ENCODE peak calls at places on chromosomes 16 and 17, in five cellular contexts. N, F, L, T and D are unnamed samples.

GRCh38 chr16:85718682-85719081 is 29.9 kb upstream of the GINS2 start:
- DNase-seq in N (no peak), F (no peak), L (no peak), T (no peak), D (no peak)

GRCh38 chr16:81462683-81463082 is 18.1 kb downstream of the CMIP start:
- DNase-seq in F (no peak), T (no peak), N (no peak), L (no peak), D (no peak)

GRCh38 chr16:13118091-13118490 is 216.7 kb downstream of the SHISA9 start:
- DNase-seq in N (no peak), T (no peak), L (no peak), F (no peak), D (no peak)

GRCh38 chr17:61058066-61058465 is 341.6 kb upstream of the TBX2 start:
- DNase-seq in T (no peak), F (no peak), L (no peak), N (no peak), D (no peak)

GRCh38 chr16:3187798-3188674 is at the start of gene OR1F1:
- DNase-seq in T (no peak), L (no peak), N (no peak), F (no peak), D (no peak)

GRCh38 chr17:7217113-7217987 is 2.3 kb downstream of the DLG4 start:
- DNase-seq in L (no peak), T (no peak), F (no peak), N (no peak), D (no peak)

GRCh38 chr16:10787304-10787703 is 31.3 kb downstream of the TVP23A start:
- DNase-seq in T (no peak), L (no peak), N (no peak), F (no peak), D (no peak)

GRCh38 chr17:2867441-2868424 is 71.5 kb downstream of the RAP1GAP2 start:
- DNase-seq in T (peak; percentile 8), L (no peak), F (no peak), N (no peak), D (peak; percentile 84)

GRCh38 chr16:57606847-57607501 is 21.5 kb upstream of the ADGRG1 start:
- DNase-seq in F (no peak), L (peak; percentile 73), T (no peak), N (no peak), D (no peak)

GRCh38 chr17:70913086-70913485 is 743.8 kb downstream of the KCNJ2 start:
- DNase-seq in L (no peak), F (no peak), T (no peak), N (no peak), D (peak; percentile 22)

GRCh38 chr17:34227707-34228106 is 27.4 kb upstream of the CCL2 start:
- DNase-seq in F (no peak), L (no peak), N (no peak), T (no peak), D (no peak)

GRCh38 chr17:34226011-34226410 is 29.1 kb upstream of the CCL2 start:
- DNase-seq in F (no peak), T (no peak), N (no peak), L (no peak), D (no peak)

GRCh38 chr17:34234616-34235015 is 20.5 kb upstream of the CCL2 start:
- DNase-seq in L (no peak), T (no peak), F (no peak), N (no peak), D (no peak)

GRCh38 chr17:34235389-34236028 is 19.6 kb upstream of the CCL2 start:
- DNase-seq in T (no peak), F (peak; percentile 37), L (no peak), N (no peak), D (no peak)

GRCh38 chr17:34230342-34230741 is 24.7 kb upstream of the CCL2 start:
- DNase-seq in T (no peak), L (no peak), N (no peak), F (no peak), D (no peak)
- H3K4me3 ChIP-seq in T (no peak overlapping the region), L (no peak overlapping the region), N (no peak overlapping the region), F (no peak overlapping the region), D (no peak overlapping the region)

GRCh38 chr16:89565256-89565505 is 4.7 kb downstream of the RPL13 start:
- DNase-seq in L (no peak), F (no peak), T (no peak), N (no peak), D (no peak)
- H3K4me3 ChIP-seq in L (no peak overlapping the region), F (no peak overlapping the region), T (no peak overlapping the region), N (peak overlapping the region; percentile 45), D (no peak overlapping the region)

GRCh38 chr17:39225974-39226683 is 384 bp upstream of the STAC2 start:
- DNase-seq in N (no peak), T (no peak), L (no peak), F (no peak), D (no peak)
- H3K4me3 ChIP-seq in N (no peak overlapping the region), T (peak overlapping the region; percentile 44), L (peak overlapping the region; percentile 53), F (no peak overlapping the region), D (peak overlapping the region; percentile 43)

GRCh38 chr16:69562818-69563217 is 2.9 kb upstream of the NFAT5 start:
- DNase-seq in F (no peak), N (no peak), T (no peak), L (no peak), D (no peak)
- H3K4me3 ChIP-seq in F (no peak overlapping the region), N (no peak overlapping the region), T (no peak overlapping the region), L (no peak overlapping the region), D (no peak overlapping the region)

GRCh38 chr16:55118701-55119260 is 188.1 kb downstream of the IRX5 start:
- DNase-seq in F (no peak), T (no peak), N (no peak), L (no peak), D (no peak)
- H3K4me3 ChIP-seq in F (no peak overlapping the region), T (no peak overlapping the region), N (no peak overlapping the region), L (no peak overlapping the region), D (no peak overlapping the region)

GRCh38 chr16:798666-799065 is 1.9 kb downstream of the GNG13 start:
- DNase-seq in N (no peak), F (no peak), T (no peak), L (no peak), D (no peak)

GRCh38 chr16:796296-797119 is 4.0 kb downstream of the GNG13 start:
- DNase-seq in N (no peak), T (no peak), F (no peak), L (no peak), D (no peak)

GRCh38 chr16:799111-799947 is 1.2 kb downstream of the GNG13 start:
- DNase-seq in L (no peak), F (no peak), T (no peak), N (no peak), D (no peak)

GRCh38 chr16:797120-797420 is 3.5 kb downstream of the GNG13 start:
- DNase-seq in T (no peak), N (no peak), L (no peak), F (no peak), D (no peak)

GRCh38 chr16:797686-798085 is 2.8 kb downstream of the GNG13 start:
- DNase-seq in T (no peak), L (no peak), F (no peak), N (no peak), D (no peak)
- H3K4me3 ChIP-seq in T (no peak overlapping the region), L (no peak overlapping the region), F (no peak overlapping the region), N (no peak overlapping the region), D (no peak overlapping the region)

DNA sequence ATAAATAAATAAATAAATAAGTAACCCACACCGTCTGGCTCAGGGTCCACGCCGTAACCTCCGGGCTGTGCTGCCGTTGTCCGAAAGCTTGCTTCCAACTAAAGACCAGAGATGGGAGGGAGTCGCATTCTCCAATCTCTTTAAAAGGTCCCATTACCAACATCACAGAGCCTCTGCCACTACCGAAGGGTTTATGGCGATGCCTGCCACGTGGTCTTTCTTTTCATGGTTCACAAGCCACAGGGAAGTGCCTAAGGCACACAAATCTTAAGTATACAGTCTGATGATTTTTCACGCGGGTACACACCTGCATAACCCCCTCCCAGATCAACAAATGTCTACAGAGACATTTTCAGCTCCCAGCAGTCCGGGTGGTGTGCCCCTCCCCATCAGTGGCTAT is 1.4 kb downstream of the COTL1 start:
- DNase-seq in F (no peak), N (no peak), L (no peak), T (no peak), D (no peak)
- H3K4me3 ChIP-seq in F (no peak overlapping the region), N (peak overlapping the region; percentile 84), L (peak overlapping the region; percentile 72), T (peak overlapping the region; percentile 96), D (peak overlapping the region; percentile 89)

DNA sequence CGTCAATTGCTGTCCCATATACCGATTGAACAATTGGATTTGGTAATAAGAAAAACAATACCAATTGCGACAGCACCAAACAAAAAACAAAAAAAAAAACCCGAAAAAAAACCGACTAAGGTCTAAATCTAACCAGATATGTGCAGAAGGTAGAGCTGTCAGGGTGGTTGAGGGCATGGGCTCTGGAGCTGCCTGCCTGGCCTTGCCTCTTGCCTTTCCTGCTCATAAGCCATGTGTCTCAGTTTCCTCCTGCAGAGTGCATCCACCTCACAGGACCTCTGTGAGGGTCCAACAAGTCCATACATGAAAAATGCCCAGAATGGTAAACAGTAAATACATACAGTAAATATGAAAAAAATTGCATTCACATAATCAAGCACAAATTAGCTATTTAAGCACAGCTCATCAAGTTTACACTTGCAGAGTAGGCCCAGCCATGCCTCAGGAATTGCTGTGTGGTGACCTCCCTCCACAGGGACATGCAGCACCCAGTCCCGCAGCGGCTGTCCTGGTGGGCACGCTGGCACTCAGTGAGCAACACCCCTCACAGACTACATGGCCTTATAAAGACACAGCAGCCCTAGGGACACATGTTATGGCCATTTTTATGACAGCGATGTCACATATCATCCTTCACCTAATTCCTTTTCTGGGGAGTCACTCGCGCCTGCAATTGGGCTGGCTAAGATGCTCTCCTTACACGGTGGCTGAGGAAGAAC is 17.9 kb downstream of the TBC1D28 start:
- DNase-seq in N (no peak), T (no peak), L (no peak), F (no peak), D (no peak)
- H3K4me3 ChIP-seq in N (no peak overlapping the region), T (no peak overlapping the region), L (no peak overlapping the region), F (no peak overlapping the region), D (no peak overlapping the region)